ENCODE peak calls at places on chromosomes 12 and 14, in four cellular contexts. E is KG1, V is H4, U is T-helper 2 cell. H is an unnamed sample.

GRCh38 chr12:64387201-64387816 is 3.2 kb downstream of the C12orf56 start:
- DNase-seq in E (no peak), V (no peak), U (no peak), H (no peak)

GRCh38 chr12:96414637-96415036 is 14.4 kb upstream of the CDK17 start:
- DNase-seq in E (no peak), V (no peak), U (no peak), H (no peak)

GRCh38 chr12:66633676-66634075 is 45.2 kb downstream of the GRIP1 start:
- DNase-seq in E (no peak), V (no peak), U (no peak), H (no peak)

GRCh38 chr12:1993341-1993740 is 10.9 kb downstream of the DCP1B start:
- DNase-seq in E (no peak), V (peak; percentile 94), U (peak; percentile 82), H (no peak)

GRCh38 chr14:36579573-36580140 is 2.8 kb downstream of the NKX2-8 start:
- DNase-seq in E (no peak), V (no peak), U (no peak), H (no peak)

GRCh38 chr14:68384335-68384734 is 408.5 kb downstream of the ZFP36L1 start:
- DNase-seq in E (no peak), V (peak; percentile 24), U (no peak), H (no peak)

GRCh38 chr12:2494490-2495192 is 300.1 kb upstream of the FKBP4 start:
- DNase-seq in E (no peak), V (no peak), U (no peak), H (no peak)

GRCh38 chr14:33897382-33897781 is 53.5 kb downstream of the EGLN3 start:
- DNase-seq in E (no peak), V (no peak), U (no peak), H (no peak)

GRCh38 chr12:124524231-124524925 is 43.0 kb downstream of the NCOR2 start:
- DNase-seq in E (no peak), V (peak; percentile 64), U (no peak), H (no peak)

GRCh38 chr12:28512876-28513275 is 322.6 kb downstream of the CCDC91 start:
- DNase-seq in E (no peak), V (no peak), U (no peak), H (no peak)

GRCh38 chr12:12214635-12215131 is 52.2 kb downstream of the LRP6 start:
- DNase-seq in E (no peak), V (no peak), U (no peak), H (no peak)

GRCh38 chr12:1054103-1054838 is 63.2 kb downstream of the ERC1 start:
- DNase-seq in E (no peak), V (no peak), U (no peak), H (no peak)

GRCh38 chr14:49692191-49692757 is 646 bp upstream of the KLHDC1 start:
- DNase-seq in E (no peak), V (no peak), U (no peak), H (no peak)

GRCh38 chr12:91400249-91400648 is 217.6 kb upstream of the DCN start:
- DNase-seq in E (no peak), V (no peak), U (no peak), H (no peak)

GRCh38 chr12:4116251-4117111 is 157.1 kb upstream of the CCND2 start:
- DNase-seq in E (no peak), V (no peak), U (no peak), H (no peak)

H was measured in T-helper 22 cell.